ENCODE peak calls at places on chromosomes 13 and 19, in four cellular contexts. P is CD8-positive, alpha-beta T cell; W is A549; D is cardiac fibroblast. L is an unnamed sample.

GRCh38 chr13:61030445-61030844 is 385.2 kb downstream of the PCDH20 start:
- DNase-seq in W (no peak), P (no peak), D (no peak), L (no peak)

GRCh38 chr19:27733551-27734266 is 1479.2 kb downstream of the UQCRFS1 start:
- DNase-seq in P (no peak), W (no peak), D (no peak), L (no peak)

GRCh38 chr13:56893843-56894242 is 246.9 kb upstream of the PRR20A start:
- DNase-seq in D (no peak), P (no peak), W (no peak), L (no peak)

GRCh38 chr19:34345934-34346333 is 19.1 kb upstream of the GPI start:
- DNase-seq in D (peak), P (peak), W (peak), L (peak)

GRCh38 chr13:91381371-91381770 is 17.1 kb upstream of the GPC5 start:
- DNase-seq in W (peak), D (peak), P (no peak), L (no peak)

GRCh38 chr13:40568672-40569350 is 97.6 kb downstream of the FOXO1 start:
- DNase-seq in P (no peak), D (peak), W (no peak), L (no peak)

GRCh38 chr19:19382118-19382517 is 23.4 kb upstream of the GATAD2A start:
- DNase-seq in W (no peak), P (no peak), D (no peak), L (no peak)

GRCh38 chr13:21074601-21075302 is 13.4 kb upstream of the LATS2 start:
- DNase-seq in D (peak), P (no peak), W (no peak), L (no peak)

GRCh38 chr13:99813346-99814095 is 158.0 kb downstream of the ZIC5 start:
- DNase-seq in P (no peak), D (no peak), W (no peak), L (no peak)

GRCh38 chr19:33064117-33064777 is 441 bp downstream of the RHPN2 start:
- DNase-seq in D (no peak), P (no peak), W (peak), L (no peak)

GRCh38 chr19:33681081-33681680 is 59.4 kb downstream of the CHST8 start:
- DNase-seq in D (no peak), W (no peak), P (no peak), L (no peak)

GRCh38 chr19:51181377-51181912 is 39.3 kb downstream of the SIGLEC7 start:
- DNase-seq in W (no peak), P (no peak), D (no peak), L (no peak)

GRCh38 chr13:36158606-36159005 is 27.4 kb upstream of the DCLK1 start:
- DNase-seq in P (no peak), D (no peak), W (no peak), L (no peak)

GRCh38 chr13:53784331-53784730 is 755.7 kb downstream of the OLFM4 start:
- DNase-seq in P (no peak), D (no peak), W (no peak), L (no peak)

GRCh38 chr13:46377554-46377953 is 9.5 kb downstream of the RUBCNL start:
- DNase-seq in D (no peak), P (no peak), W (no peak), L (no peak)

GRCh38 chr13:112755331-112755730 is 65.5 kb downstream of the ATP11A start:
- DNase-seq in P (no peak), D (no peak), W (no peak), L (no peak)

GRCh38 chr13:102212729-102213128 is 189.1 kb downstream of the FGF14 start:
- DNase-seq in P (no peak), W (no peak), D (no peak), L (no peak)

GRCh38 chr13:102220681-102221228 is 181.1 kb downstream of the FGF14 start:
- DNase-seq in D (no peak), P (no peak), W (no peak), L (no peak)

GRCh38 chr13:102214956-102215355 is 186.9 kb downstream of the FGF14 start:
- DNase-seq in W (no peak), P (no peak), D (no peak), L (no peak)
- TF ChIP-seq CTCF in W (no peak), P (no peak), D (no peak), L (no peak)

DNA sequence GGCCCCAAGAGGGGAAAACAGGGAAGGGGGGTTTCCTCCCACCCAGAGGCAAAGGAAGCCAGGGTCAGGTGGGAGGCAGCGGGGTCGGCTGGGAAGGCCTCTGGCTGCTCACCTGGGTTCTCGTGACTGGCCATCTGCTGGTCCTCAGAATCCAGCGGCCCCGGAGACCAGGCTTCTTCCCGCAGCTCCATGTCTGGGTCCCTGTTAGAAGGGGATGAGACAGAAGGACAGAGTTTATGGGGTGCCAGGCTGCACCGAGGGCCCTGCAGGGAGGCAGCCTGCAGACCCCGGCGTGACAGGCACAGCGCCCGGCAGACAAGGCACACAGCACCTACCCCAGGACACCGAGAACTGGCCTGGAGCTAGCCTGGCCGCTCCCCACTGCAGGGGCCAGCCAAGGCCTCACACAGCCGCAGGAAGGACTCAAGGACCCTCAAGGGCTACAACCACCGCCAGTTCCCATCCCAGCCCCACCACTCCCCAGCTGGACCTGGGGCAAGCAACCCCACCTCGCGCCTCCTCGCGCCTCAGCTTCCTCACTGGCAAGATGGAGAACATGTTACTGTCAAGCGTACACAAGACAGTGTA is 18.0 kb downstream of the ZNF787 start:
- DNase-seq in W (no peak), P (no peak), D (no peak), L (no peak)
- H3K4me3 ChIP-seq in W (no peak), P (no peak), D (no peak), L (no peak)

DNA sequence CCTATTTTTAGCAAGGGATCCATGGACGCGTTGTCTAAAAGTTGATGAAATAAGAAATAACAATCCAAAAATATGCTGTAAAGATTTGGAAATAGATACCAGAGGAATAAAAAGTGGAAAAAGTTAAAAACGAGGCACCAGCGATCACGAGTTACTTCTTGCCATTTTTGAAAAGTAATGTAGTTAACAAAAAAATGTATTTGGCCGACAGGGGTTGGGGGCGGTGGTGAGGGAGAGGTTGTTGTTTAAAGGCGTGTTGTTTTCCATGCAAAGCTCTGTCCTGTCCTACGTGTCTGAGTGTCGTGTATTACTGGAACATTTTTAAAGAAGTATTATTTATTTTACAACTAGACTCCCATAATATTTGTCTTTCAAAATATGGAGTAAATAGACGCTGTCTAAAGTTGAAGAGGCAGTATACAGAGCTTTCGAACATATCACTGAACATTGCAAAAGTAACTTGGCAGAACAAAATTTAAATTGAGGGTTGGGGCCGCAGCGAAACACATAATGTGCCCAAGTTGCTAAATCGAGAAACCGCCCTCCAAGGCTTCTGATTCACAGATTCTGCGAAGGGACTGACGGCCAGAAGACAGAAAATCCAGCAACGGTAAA is 836 bp downstream of the FBXO17 start:
- DNase-seq in W (peak), D (peak), P (no peak), L (no peak)
- TF ChIP-seq CTCF in W (no peak), D (no peak), P (no peak), L (no peak)

GRCh38 chr19:2306971-2307370 is 983 bp downstream of the LINGO3 start:
- DNase-seq in D (no peak), P (no peak), W (no peak), L (no peak)

GRCh38 chr19:2307518-2308012 is 389 bp downstream of the LINGO3 start:
- DNase-seq in D (no peak), W (no peak), P (no peak), L (no peak)

GRCh38 chr19:2305974-2306806 is 1.8 kb downstream of the LINGO3 start:
- DNase-seq in D (no peak), W (no peak), P (no peak), L (no peak)

GRCh38 chr19:2309734-2310362 is 1.9 kb upstream of the LINGO3 start:
- DNase-seq in D (no peak), P (no peak), W (peak), L (peak)

DNA sequence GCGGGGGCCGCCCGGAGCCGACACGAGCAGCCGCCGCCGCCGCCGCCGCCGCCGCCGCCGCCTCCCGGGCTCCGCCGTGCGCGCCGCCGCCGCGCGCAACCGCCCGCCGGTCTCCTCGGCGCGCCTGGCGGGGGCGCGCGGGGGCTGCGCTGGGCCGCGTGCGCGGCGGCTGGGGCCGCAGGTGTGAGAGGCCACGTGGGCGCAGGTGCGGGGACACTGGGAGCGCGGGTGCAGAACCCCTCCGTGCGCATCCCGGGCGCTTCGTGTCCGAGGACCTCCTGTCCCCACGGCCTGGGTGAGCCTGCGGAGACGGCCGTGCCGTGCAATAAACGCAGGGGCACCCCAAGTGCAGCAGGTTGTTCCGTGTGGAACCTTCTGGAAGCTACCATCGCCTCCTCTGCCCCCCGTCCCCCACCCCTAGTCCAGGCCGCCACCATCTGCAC is at the start of gene LINGO3:
- DNase-seq in D (no peak), W (no peak), P (no peak), L (no peak)
- H3K4me3 ChIP-seq in D (peak), W (peak), P (no peak), L (peak)

GRCh38 chr13:28718538-28719226 is at the start of gene SLC46A3:
- DNase-seq in W (peak), D (peak), P (peak), L (no peak)
- TF ChIP-seq CTCF in W (no peak), D (no peak), P (no peak), L (no peak)

GRCh38 chr19:38542040-38542439 is 75.7 kb downstream of the MAP4K1 start:
- DNase-seq in D (no peak), W (no peak), P (no peak), L (no peak)

GRCh38 chr19:38544569-38545315 is 73.0 kb downstream of the MAP4K1 start:
- DNase-seq in P (no peak), D (no peak), W (no peak), L (peak)

GRCh38 chr19:38543286-38543806 is 74.4 kb downstream of the MAP4K1 start:
- DNase-seq in P (no peak), D (no peak), W (no peak), L (no peak)

GRCh38 chr19:38545596-38545995 is 72.2 kb downstream of the MAP4K1 start:
- DNase-seq in D (peak), P (no peak), W (no peak), L (no peak)

GRCh38 chr19:38543807-38544568 is 73.8 kb downstream of the MAP4K1 start:
- DNase-seq in P (no peak), W (peak), D (peak), L (peak)
- H3K4me3 ChIP-seq in P (no peak), W (peak), D (peak), L (peak)

DNA sequence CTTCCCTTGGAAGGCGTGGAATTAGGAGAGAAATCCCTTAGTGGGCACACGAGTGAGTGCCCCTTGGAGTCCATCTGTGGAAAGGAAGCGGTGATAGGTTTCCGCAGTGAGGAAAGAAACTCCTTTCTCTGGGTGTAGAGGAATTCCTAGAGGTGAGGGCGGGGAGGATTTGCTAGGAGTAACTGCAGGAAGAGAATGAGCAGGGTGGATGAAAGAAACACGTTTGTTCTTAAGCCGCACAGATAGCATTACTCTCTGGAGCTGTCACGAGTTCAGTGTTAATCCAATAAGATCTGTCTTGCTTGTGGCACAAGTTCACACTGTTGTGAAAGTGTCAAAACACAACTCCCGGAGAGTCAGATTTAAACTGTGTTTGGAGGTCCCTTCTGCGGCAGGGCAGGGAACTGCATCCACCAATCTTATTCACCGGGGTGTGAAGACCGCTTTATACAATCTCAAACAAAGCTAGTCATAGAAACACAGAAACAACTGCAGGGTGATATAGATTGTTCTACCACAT is 1.2 kb downstream of the KL start:
- DNase-seq in W (peak), D (peak), P (no peak), L (no peak)
- TF ChIP-seq CTCF in W (peak), D (peak), P (peak), L (no peak)

DNA sequence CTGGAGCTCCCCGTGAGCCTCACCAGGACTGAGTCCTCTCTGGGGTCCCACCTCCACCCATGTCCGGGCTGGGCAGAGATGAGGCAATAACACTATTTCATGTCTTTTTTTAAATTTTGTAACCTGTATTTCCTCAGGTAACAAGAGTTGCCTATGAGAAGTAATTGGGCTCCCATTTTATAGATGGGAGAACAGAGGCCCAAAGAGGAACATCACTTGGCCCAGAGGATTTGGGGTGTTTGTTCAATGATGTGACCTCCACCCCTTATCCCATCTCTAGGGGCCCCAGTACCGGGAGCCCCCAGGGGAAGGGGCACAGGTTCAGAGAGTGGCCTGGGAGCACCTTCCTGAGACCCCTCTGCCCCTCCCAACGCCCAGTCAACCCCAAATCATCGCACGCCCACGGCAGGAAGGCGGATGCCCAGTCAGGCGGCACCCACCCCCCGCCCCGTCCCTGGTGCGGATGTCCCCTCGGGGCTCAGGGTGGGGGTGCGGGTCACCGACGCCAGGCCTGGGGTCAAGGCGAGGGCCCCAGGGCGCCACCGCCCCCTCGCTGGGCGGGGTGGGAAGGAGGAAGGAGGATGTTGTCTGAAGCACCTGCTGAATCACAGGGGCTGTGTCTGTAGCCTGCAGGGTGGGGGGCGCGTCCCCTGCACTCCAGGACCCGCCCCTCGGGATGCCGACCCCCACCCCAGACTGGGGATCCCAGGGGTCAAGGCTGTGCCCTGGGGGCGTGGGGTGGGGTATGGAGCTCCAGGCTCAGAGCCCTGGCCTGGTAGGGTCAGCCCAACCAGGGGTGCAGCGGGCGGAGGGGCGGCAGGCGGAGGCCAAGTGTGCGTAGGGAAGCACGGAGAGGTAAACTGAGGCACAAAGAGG is 9.0 kb upstream of the CIRBP start:
- DNase-seq in P (no peak), W (peak), D (no peak), L (no peak)
- H3K4me3 ChIP-seq in P (peak), W (peak), D (no peak), L (peak)